ENCODE peak calls at places on chromosomes 13 and 19, in six cellular contexts. Y, W, S, G, Z and M are unnamed samples. For H3K4me1, the result is how much of the 10 kb centered on the place peaks cover.

GRCh38 chr19:39246951-39247669 is 1.5 kb downstream of the IFNL4 start:
- DNase-seq in Y (no peak), W (no peak), S (peak), G (no peak), Z (peak), M (no peak)

GRCh38 chr13:45718063-45718462 is 15.9 kb downstream of the CBY2 start:
- DNase-seq in Y (no peak), W (no peak), S (no peak), G (no peak), Z (no peak), M (no peak)

GRCh38 chr19:11414544-11414943 is 4.6 kb downstream of the RGL3 start:
- DNase-seq in Y (no peak), W (no peak), S (no peak), G (no peak), Z (no peak), M (no peak)

GRCh38 chr19:10625003-10625761 is at the start of gene SLC44A2:
- DNase-seq in Y (peak), W (peak), S (peak), G (peak), Z (peak), M (peak)

GRCh38 chr13:114140909-114141255 is 8.5 kb upstream of the RASA3 start:
- DNase-seq in Y (no peak), W (peak), S (peak), G (no peak), Z (no peak), M (no peak)

GRCh38 chr19:29075149-29075548 is 137.8 kb downstream of the UQCRFS1 start:
- DNase-seq in Y (no peak), W (no peak), S (no peak), G (no peak), Z (no peak), M (no peak)

GRCh38 chr13:100630564-100630963 is 42.0 kb upstream of the GGACT start:
- DNase-seq in Y (no peak), W (no peak), S (no peak), G (no peak), Z (no peak), M (no peak)

GRCh38 chr13:23960566-23961156 is 63.4 kb upstream of the C1QTNF9B start:
- DNase-seq in Y (no peak), W (no peak), S (no peak), G (no peak), Z (no peak), M (no peak)

GRCh38 chr13:24995225-24995804 is 100.6 kb upstream of the PABPC3 start:
- DNase-seq in Y (peak), W (no peak), S (no peak), G (no peak), Z (peak), M (peak)

GRCh38 chr19:48881741-48882657 is 9.8 kb downstream of the PPP1R15A start:
- DNase-seq in Y (peak), W (no peak), S (no peak), G (no peak), Z (no peak), M (no peak)

GRCh38 chr13:29081036-29081435 is 260.9 kb downstream of the MTUS2 start:
- DNase-seq in Y (no peak), W (no peak), S (no peak), G (no peak), Z (no peak), M (no peak)

GRCh38 chr13:109700176-109700575 is 86.2 kb downstream of the IRS2 start:
- DNase-seq in Y (peak), W (peak), S (peak), G (peak), Z (peak), M (peak)

GRCh38 chr19:36255316-36255715 is 40.4 kb downstream of the ZNF146 start:
- DNase-seq in Y (no peak), W (no peak), S (no peak), G (no peak), Z (no peak), M (no peak)

GRCh38 chr13:110012102-110012739 is 225.8 kb upstream of the IRS2 start:
- DNase-seq in Y (no peak), W (no peak), S (no peak), G (no peak), Z (no peak), M (no peak)

GRCh38 chr13:111968611-111969010 is 98.3 kb upstream of the SOX1 start:
- DNase-seq in Y (no peak), W (no peak), S (no peak), G (no peak), Z (no peak), M (no peak)

GRCh38 chr19:34316741-34317241 is 48.2 kb upstream of the GPI start:
- DNase-seq in Y (no peak), W (no peak), S (no peak), G (no peak), Z (no peak), M (no peak)

GRCh38 chr13:99935772-99936171 is 35.8 kb downstream of the ZIC5 start:
- DNase-seq in Y (no peak), W (no peak), S (no peak), G (no peak), Z (no peak), M (no peak)

GRCh38 chr19:43124360-43124759 is 41.9 kb upstream of the PSG2 start:
- DNase-seq in Y (no peak), W (no peak), S (no peak), G (no peak), Z (no peak), M (no peak)

GRCh38 chr13:112781881-112782361 is 92.1 kb downstream of the ATP11A start:
- DNase-seq in Y (no peak), W (peak), S (no peak), G (peak), Z (peak), M (peak)

GRCh38 chr13:101567841-101568240 is 115.4 kb downstream of the ITGBL1 start:
- DNase-seq in Y (no peak), W (no peak), S (no peak), G (no peak), Z (no peak), M (no peak)

GRCh38 chr19:22532388-22533310 is 101.5 kb upstream of the ZNF492 start:
- DNase-seq in Y (peak), W (peak), S (peak), G (peak), Z (peak), M (peak)
- H3K4me3 ChIP-seq in Y (peak), W (peak), S (no peak), G (peak), Z (peak), M (no peak)

GRCh38 chr13:51958217-51958547 is 53.1 kb downstream of the ATP7B start:
- DNase-seq in Y (no peak), W (no peak), S (peak), G (no peak), Z (no peak), M (no peak)
- H3K4me1 ChIP-seq in Y (under half), W (under half), S (half or more), G (under half), Z (under half), M (under half)

GRCh38 chr19:3038214-3038613 is 9.1 kb upstream of the TLE2 start:
- DNase-seq in Y (no peak), W (no peak), S (peak), G (no peak), Z (no peak), M (peak)
- H3K4me3 ChIP-seq in Y (no peak), W (no peak), S (no peak), G (no peak), Z (no peak), M (no peak)

GRCh38 chr19:1269065-1269477 is at the start of gene CIRBP:
- DNase-seq in Y (peak), W (peak), S (peak), G (peak), Z (peak), M (peak)
- H3K4me1 ChIP-seq in Y (under half), W (under half), S (half or more), G (half or more), Z (half or more), M (half or more)

GRCh38 chr19:49923055-49924003 is 5.7 kb upstream of the ATF5 start:
- DNase-seq in Y (no peak), W (no peak), S (no peak), G (no peak), Z (no peak), M (no peak)
- H3K4me3 ChIP-seq in Y (no peak), W (no peak), S (no peak), G (no peak), Z (no peak), M (no peak)

GRCh38 chr13:57829496-57829895 is 198.0 kb downstream of the PCDH17 start:
- DNase-seq in Y (no peak), W (no peak), S (no peak), G (no peak), Z (no peak), M (no peak)

GRCh38 chr13:57823704-57824103 is 192.2 kb downstream of the PCDH17 start:
- DNase-seq in Y (no peak), W (no peak), S (no peak), G (no peak), Z (no peak), M (no peak)

GRCh38 chr13:57820924-57821323 is 189.4 kb downstream of the PCDH17 start:
- DNase-seq in Y (no peak), W (no peak), S (no peak), G (no peak), Z (no peak), M (no peak)

GRCh38 chr13:57825066-57825465 is 193.5 kb downstream of the PCDH17 start:
- DNase-seq in Y (no peak), W (no peak), S (no peak), G (no peak), Z (no peak), M (no peak)

GRCh38 chr13:57824121-57824520 is 192.6 kb downstream of the PCDH17 start:
- DNase-seq in Y (no peak), W (no peak), S (no peak), G (no peak), Z (no peak), M (no peak)
- H3K4me1 ChIP-seq in Y (under half), W (under half), S (under half), G (under half), Z (under half), M (under half)

GRCh38 chr19:4582112-4582553 is 22.6 kb upstream of the SEMA6B start:
- DNase-seq in Y (no peak), W (no peak), S (no peak), G (no peak), Z (no peak), M (no peak)

GRCh38 chr19:4580961-4581380 is 21.5 kb upstream of the SEMA6B start:
- DNase-seq in Y (no peak), W (no peak), S (no peak), G (no peak), Z (no peak), M (no peak)

GRCh38 chr19:4580021-4580901 is 20.8 kb upstream of the SEMA6B start:
- DNase-seq in Y (no peak), W (no peak), S (no peak), G (no peak), Z (no peak), M (no peak)

GRCh38 chr19:4582980-4583842 is 23.7 kb upstream of the SEMA6B start:
- DNase-seq in Y (no peak), W (no peak), S (no peak), G (no peak), Z (peak), M (peak)

GRCh38 chr19:4581381-4582111 is 22.1 kb upstream of the SEMA6B start:
- DNase-seq in Y (no peak), W (no peak), S (no peak), G (no peak), Z (no peak), M (peak)
- H3K4me3 ChIP-seq in Y (no peak), W (peak), S (no peak), G (peak), Z (peak), M (no peak)

DNA sequence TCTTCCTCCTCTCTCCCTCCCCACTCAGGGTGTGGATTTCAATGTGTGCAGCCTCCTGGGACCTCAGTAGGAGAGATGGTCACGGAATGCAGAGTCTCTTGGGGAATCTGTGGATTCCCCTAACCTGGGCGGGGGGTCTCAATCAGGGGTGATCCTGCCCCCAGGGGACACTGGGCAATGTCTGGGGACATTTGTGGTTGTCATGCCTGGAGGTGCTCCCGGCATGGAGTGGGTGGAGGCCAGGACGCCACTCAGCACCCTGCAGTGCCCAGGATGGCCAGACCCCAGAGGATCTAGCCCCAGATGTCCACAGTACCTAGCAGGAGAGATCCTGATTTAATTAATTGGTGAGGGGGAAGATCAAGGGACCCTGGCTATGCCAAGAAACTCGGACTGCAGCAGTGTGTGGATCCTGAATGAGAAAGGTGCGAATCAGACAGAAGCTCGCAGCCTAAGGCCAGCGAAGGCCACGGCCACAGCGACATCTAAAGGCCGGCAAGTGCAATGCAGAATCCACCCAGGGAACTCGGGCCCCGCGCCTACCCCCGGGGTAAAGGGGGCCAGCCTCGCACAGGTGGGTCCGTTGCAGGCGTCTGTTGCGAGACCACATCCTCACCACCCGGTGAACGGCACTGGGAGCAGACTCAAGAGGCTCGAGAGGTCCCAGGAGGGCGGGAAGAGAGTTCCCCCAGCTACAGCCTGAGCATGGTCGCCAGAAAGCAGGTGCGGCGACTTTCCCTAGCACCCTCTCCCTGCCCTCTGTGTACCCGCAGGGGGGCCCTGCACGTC is 88.8 kb downstream of the GNG7 start:
- DNase-seq in Y (no peak), W (no peak), S (no peak), G (peak), Z (no peak), M (peak)
- H3K4me1 ChIP-seq in Y (under half), W (under half), S (under half), G (under half), Z (under half), M (under half)